ENCODE peak calls at places on chromosomes 16 and 17, in five cellular contexts. One of them, this sample, is unnamed.

GRCh38 chr17:383771-384621 is 31.4 kb upstream of the RPH3AL start:
- DNase-seq in psoas muscle: no peak
- DNase-seq in NCI-H2081: no peak
- DNase-seq in PC-3: no peak
- DNase-seq in naive thymus-derived CD8-positive, alpha-beta T cell: no peak
- DNase-seq in this sample: no peak

GRCh38 chr17:16428098-16428882 is 12.9 kb downstream of the TRPV2 start:
- DNase-seq in PC-3: peak; percentile 57
- DNase-seq in NCI-H2081: no peak
- DNase-seq in naive thymus-derived CD8-positive, alpha-beta T cell: peak; percentile 45
- DNase-seq in psoas muscle: peak; percentile 43
- DNase-seq in this sample: no peak

GRCh38 chr17:10013360-10014112 is 108.5 kb upstream of the RCVRN start:
- DNase-seq in PC-3: no peak
- DNase-seq in NCI-H2081: no peak
- DNase-seq in naive thymus-derived CD8-positive, alpha-beta T cell: no peak
- DNase-seq in psoas muscle: no peak
- DNase-seq in this sample: no peak

GRCh38 chr16:80932725-80933124 is 74.0 kb downstream of the CMC2 start:
- DNase-seq in PC-3: peak; percentile 82
- DNase-seq in psoas muscle: peak; percentile 61
- DNase-seq in NCI-H2081: no peak
- DNase-seq in naive thymus-derived CD8-positive, alpha-beta T cell: no peak
- DNase-seq in this sample: no peak

GRCh38 chr16:68936729-68937631 is 93.6 kb downstream of the TANGO6 start:
- DNase-seq in NCI-H2081: no peak
- DNase-seq in psoas muscle: no peak
- DNase-seq in naive thymus-derived CD8-positive, alpha-beta T cell: no peak
- DNase-seq in PC-3: no peak
- DNase-seq in this sample: no peak

GRCh38 chr17:2400474-2400866 is 390 bp downstream of the MNT start:
- DNase-seq in NCI-H2081: peak; percentile 36
- DNase-seq in PC-3: peak; percentile 27
- DNase-seq in psoas muscle: peak; percentile 64
- DNase-seq in naive thymus-derived CD8-positive, alpha-beta T cell: peak; percentile 62
- DNase-seq in this sample: peak; percentile 33

GRCh38 chr16:84013787-84014569 is 28.6 kb downstream of the SLC38A8 start:
- DNase-seq in psoas muscle: no peak
- DNase-seq in PC-3: peak; percentile 97
- DNase-seq in naive thymus-derived CD8-positive, alpha-beta T cell: peak; percentile 48
- DNase-seq in NCI-H2081: peak; percentile 42
- DNase-seq in this sample: peak; percentile 13

GRCh38 chr17:50863221-50863843 is 2.8 kb downstream of the TOB1 start:
- DNase-seq in naive thymus-derived CD8-positive, alpha-beta T cell: peak; percentile 22
- DNase-seq in PC-3: peak; percentile 67
- DNase-seq in psoas muscle: no peak
- DNase-seq in NCI-H2081: peak; percentile 42
- DNase-seq in this sample: peak; percentile 16

GRCh38 chr17:57113656-57114055 is 28.6 kb downstream of the AKAP1 start:
- DNase-seq in psoas muscle: no peak
- DNase-seq in NCI-H2081: no peak
- DNase-seq in PC-3: no peak
- DNase-seq in naive thymus-derived CD8-positive, alpha-beta T cell: no peak
- DNase-seq in this sample: no peak

GRCh38 chr16:65728172-65728571 is 606.3 kb upstream of the CDH11 start:
- DNase-seq in psoas muscle: no peak
- DNase-seq in NCI-H2081: no peak
- DNase-seq in PC-3: no peak
- DNase-seq in naive thymus-derived CD8-positive, alpha-beta T cell: no peak
- DNase-seq in this sample: no peak

GRCh38 chr16:50021509-50021908 is 3.5 kb upstream of the CNEP1R1 start:
- DNase-seq in psoas muscle: no peak
- DNase-seq in naive thymus-derived CD8-positive, alpha-beta T cell: no peak
- DNase-seq in NCI-H2081: no peak
- DNase-seq in PC-3: no peak
- DNase-seq in this sample: no peak

GRCh38 chr16:23651943-23652468 is 10.7 kb downstream of the DCTN5 start:
- DNase-seq in psoas muscle: no peak
- DNase-seq in naive thymus-derived CD8-positive, alpha-beta T cell: no peak
- DNase-seq in NCI-H2081: no peak
- DNase-seq in PC-3: no peak
- DNase-seq in this sample: no peak

GRCh38 chr17:31052187-31052889 is 42.4 kb upstream of the NF1 start:
- DNase-seq in NCI-H2081: no peak
- DNase-seq in PC-3: peak; percentile 76
- DNase-seq in psoas muscle: peak; percentile 71
- DNase-seq in naive thymus-derived CD8-positive, alpha-beta T cell: no peak
- DNase-seq in this sample: no peak

GRCh38 chr16:72927199-72928088 is 120.5 kb downstream of the ZFHX3 start:
- DNase-seq in psoas muscle: no peak
- DNase-seq in PC-3: peak; percentile 96
- DNase-seq in NCI-H2081: peak; percentile 85
- DNase-seq in naive thymus-derived CD8-positive, alpha-beta T cell: no peak
- DNase-seq in this sample: no peak

GRCh38 chr16:839643-840408 is 39.3 kb upstream of the GNG13 start:
- DNase-seq in psoas muscle: no peak
- DNase-seq in naive thymus-derived CD8-positive, alpha-beta T cell: no peak
- DNase-seq in NCI-H2081: no peak
- DNase-seq in PC-3: no peak
- DNase-seq in this sample: no peak

GRCh38 chr17:35315283-35315682 is 58.1 kb downstream of the SLFN11 start:
- DNase-seq in naive thymus-derived CD8-positive, alpha-beta T cell: no peak
- DNase-seq in NCI-H2081: no peak
- DNase-seq in PC-3: peak; percentile 86
- DNase-seq in psoas muscle: peak; percentile 20
- DNase-seq in this sample: no peak

GRCh38 chr16:58046054-58046881 is 20.7 kb downstream of the MMP15 start:
- DNase-seq in PC-3: no peak
- DNase-seq in psoas muscle: no peak
- DNase-seq in naive thymus-derived CD8-positive, alpha-beta T cell: no peak
- DNase-seq in NCI-H2081: no peak
- DNase-seq in this sample: no peak

GRCh38 chr16:70605284-70605659 is 41.1 kb upstream of the IL34 start:
- DNase-seq in naive thymus-derived CD8-positive, alpha-beta T cell: no peak
- DNase-seq in psoas muscle: no peak
- DNase-seq in NCI-H2081: no peak
- DNase-seq in PC-3: no peak
- DNase-seq in this sample: no peak

GRCh38 chr17:12622726-12623125 is 43.0 kb upstream of the MYOCD start:
- DNase-seq in PC-3: no peak
- DNase-seq in naive thymus-derived CD8-positive, alpha-beta T cell: no peak
- DNase-seq in NCI-H2081: no peak
- DNase-seq in psoas muscle: no peak
- DNase-seq in this sample: no peak

GRCh38 chr17:28338056-28338768 is 2.7 kb downstream of the TNFAIP1 start:
- DNase-seq in psoas muscle: no peak
- DNase-seq in PC-3: peak; percentile 14
- DNase-seq in naive thymus-derived CD8-positive, alpha-beta T cell: no peak
- DNase-seq in NCI-H2081: no peak
- DNase-seq in this sample: no peak

GRCh38 chr16:17151335-17151734 is 319.4 kb downstream of the XYLT1 start:
- DNase-seq in PC-3: no peak
- DNase-seq in NCI-H2081: no peak
- DNase-seq in naive thymus-derived CD8-positive, alpha-beta T cell: no peak
- DNase-seq in psoas muscle: no peak
- DNase-seq in this sample: no peak

GRCh38 chr16:57422026-57422944 is 17.7 kb downstream of the CCL17 start:
- DNase-seq in PC-3: peak; percentile 69
- DNase-seq in NCI-H2081: peak; percentile 35
- DNase-seq in psoas muscle: no peak
- DNase-seq in naive thymus-derived CD8-positive, alpha-beta T cell: no peak
- DNase-seq in this sample: no peak

GRCh38 chr17:205817-206216 is 24.4 kb upstream of the DOC2B start:
- DNase-seq in PC-3: no peak
- DNase-seq in psoas muscle: no peak
- DNase-seq in naive thymus-derived CD8-positive, alpha-beta T cell: no peak
- DNase-seq in NCI-H2081: no peak
- DNase-seq in this sample: no peak

GRCh38 chr17:49521521-49522185 is 26.6 kb downstream of the NGFR start:
- DNase-seq in NCI-H2081: no peak
- DNase-seq in naive thymus-derived CD8-positive, alpha-beta T cell: no peak
- DNase-seq in psoas muscle: no peak
- DNase-seq in PC-3: no peak
- DNase-seq in this sample: no peak

GRCh38 chr17:27810902-27811557 is 10.7 kb upstream of the NOS2 start:
- DNase-seq in NCI-H2081: no peak
- DNase-seq in PC-3: peak; percentile 46
- DNase-seq in psoas muscle: no peak
- DNase-seq in naive thymus-derived CD8-positive, alpha-beta T cell: no peak
- DNase-seq in this sample: no peak

GRCh38 chr16:20042848-20043247 is 30.8 kb downstream of the GPR139 start:
- DNase-seq in NCI-H2081: no peak
- DNase-seq in naive thymus-derived CD8-positive, alpha-beta T cell: no peak
- DNase-seq in PC-3: no peak
- DNase-seq in psoas muscle: no peak
- DNase-seq in this sample: no peak

GRCh38 chr17:38981640-38982039 is 14.4 kb upstream of the FBXO47 start:
- DNase-seq in PC-3: no peak
- DNase-seq in NCI-H2081: no peak
- DNase-seq in psoas muscle: no peak
- DNase-seq in naive thymus-derived CD8-positive, alpha-beta T cell: no peak
- DNase-seq in this sample: no peak

This sample was measured in CD4-positive, alpha-beta T cell.